ENCODE peak calls at places on chromosomes 12 and 14, in four cellular contexts. I is lung microvascular endothelial cell, S is memory B cell, W is DMS153. A is an unnamed sample.

GRCh38 chr12:118164798-118165486 is 29.0 kb downstream of the PEBP1 start:
- DNase-seq in I (peak; percentile 60), S (no peak), W (peak; percentile 39), A (no peak)

GRCh38 chr12:38880288-38880687 is 25.1 kb downstream of the CPNE8 start:
- DNase-seq in I (no peak), S (no peak), W (no peak), A (no peak)

GRCh38 chr12:122449317-122449716 is 26.8 kb upstream of the CLIP1 start:
- DNase-seq in I (peak; percentile 47), S (no peak), W (no peak), A (no peak)

GRCh38 chr12:131950182-131950913 is 606 bp downstream of the EP400 start:
- DNase-seq in I (peak; percentile 38), S (peak; percentile 38), W (no peak), A (no peak)

GRCh38 chr12:39103552-39104165 is 198.3 kb upstream of the CPNE8 start:
- DNase-seq in I (peak; percentile 77), S (no peak), W (peak; percentile 47), A (peak; percentile 29)

GRCh38 chr12:56115329-56115728 is 1.1 kb upstream of the RPL41 start:
- DNase-seq in I (peak; percentile 46), S (no peak), W (no peak), A (no peak)

GRCh38 chr14:105073720-105074600 is 8.7 kb upstream of the GPR132 start:
- DNase-seq in I (no peak), S (no peak), W (no peak), A (no peak)

GRCh38 chr14:69152181-69152943 is 557 bp downstream of the DCAF5 start:
- DNase-seq in I (peak; percentile 28), S (peak; percentile 28), W (peak; percentile 31), A (peak; percentile 25)

GRCh38 chr12:46452061-46452615 is 79.6 kb upstream of the SLC38A2 start:
- DNase-seq in I (peak; percentile 60), S (no peak), W (no peak), A (no peak)

GRCh38 chr12:122965851-122966742 is at the start of gene ABCB9:
- DNase-seq in I (peak; percentile 95), S (peak; percentile 82), W (peak; percentile 85), A (peak; percentile 93)

GRCh38 chr12:132554857-132555630 is 55.3 kb downstream of the LRCOL1 start:
- DNase-seq in I (no peak), S (no peak), W (no peak), A (no peak)

GRCh38 chr14:55240526-55241178 is 30.6 kb upstream of the FBXO34 start:
- DNase-seq in I (no peak), S (no peak), W (no peak), A (no peak)

GRCh38 chr14:98138666-98139065 is 1133.3 kb downstream of the BCL11B start:
- DNase-seq in I (no peak), S (no peak), W (no peak), A (no peak)

GRCh38 chr14:104532191-104532555 is 47.4 kb upstream of the C14orf180 start:
- DNase-seq in I (no peak), S (no peak), W (no peak), A (no peak)

GRCh38 chr12:62792526-62792925 is 142.4 kb downstream of the PPM1H start:
- DNase-seq in I (no peak), S (no peak), W (no peak), A (no peak)

GRCh38 chr12:89663577-89664357 is 44.9 kb downstream of the ATP2B1 start:
- DNase-seq in I (no peak), S (no peak), W (no peak), A (no peak)

GRCh38 chr14:106831322-106831720 is 1304.9 kb downstream of the TMEM121 start:
- DNase-seq in I (peak; percentile 2), S (peak; percentile 81), W (no peak), A (no peak)

GRCh38 chr12:22609501-22609900 is 15.5 kb upstream of the ETNK1 start:
- DNase-seq in I (no peak), S (no peak), W (no peak), A (no peak)

GRCh38 chr14:77012193-77012592 is 16.3 kb downstream of the IRF2BPL start:
- DNase-seq in I (no peak), S (no peak), W (no peak), A (no peak)

GRCh38 chr14:94123296-94123695 is 6.1 kb downstream of the IFI27L2 start:
- DNase-seq in I (no peak), S (no peak), W (no peak), A (no peak)

GRCh38 chr12:67456281-67456918 is 187.2 kb downstream of the CAND1 start:
- DNase-seq in I (no peak), S (no peak), W (no peak), A (peak; percentile 37)

GRCh38 chr12:11687538-11687937 is 38.1 kb downstream of the ETV6 start:
- DNase-seq in I (no peak), S (no peak), W (no peak), A (no peak)

A was measured in NCI-H2029.